ENCODE peak calls at places on chromosome 15, in five cellular contexts. Q is A549, E is IMR-90, M is H1, P is SK-N-SH. F is an unnamed sample.

GRCh38 chr15:48888836-48889235 is 10.9 kb downstream of the EID1 start:
- DNase-seq in Q (no peak), E (no peak), M (no peak), P (no peak), F (no peak)

GRCh38 chr15:71044006-71044405 is 71.3 kb upstream of the THSD4 start:
- DNase-seq in Q (no peak), E (peak), M (no peak), P (no peak), F (no peak)

GRCh38 chr15:50235794-50236193 is 29.7 kb downstream of the HDC start:
- DNase-seq in Q (no peak), E (peak), M (no peak), P (no peak), F (peak)

GRCh38 chr15:60573936-60574335 is 95.0 kb upstream of the ICE2 start:
- DNase-seq in Q (no peak), E (no peak), M (no peak), P (no peak), F (no peak)

GRCh38 chr15:33839540-33839939 is 128.8 kb upstream of the CHRM5 start:
- DNase-seq in Q (no peak), E (no peak), M (no peak), P (no peak), F (no peak)

GRCh38 chr15:32866486-32867312 is 148.9 kb downstream of the GREM1 start:
- DNase-seq in Q (peak), E (peak), M (no peak), P (no peak), F (no peak)

GRCh38 chr15:71003314-71003713 is 110.7 kb downstream of the LRRC49 start:
- DNase-seq in Q (no peak), E (peak), M (no peak), P (no peak), F (no peak)

GRCh38 chr15:21269121-21269520 is 171.2 kb downstream of the POTEB3 start:
- DNase-seq in Q (peak), E (no peak), M (no peak), P (no peak), F (no peak)

GRCh38 chr15:95822946-95823345 is 507.6 kb upstream of the NR2F2 start:
- DNase-seq in Q (no peak), E (no peak), M (no peak), P (no peak), F (no peak)

GRCh38 chr15:57100136-57100539 is 181.7 kb downstream of the TCF12 start:
- DNase-seq in Q (no peak), E (no peak), M (no peak), P (no peak), F (no peak)

GRCh38 chr15:74847462-74847861 is 4.5 kb upstream of the ULK3 start:
- DNase-seq in Q (no peak), E (no peak), M (no peak), P (no peak), F (no peak)

GRCh38 chr15:90998737-90999136 is 4.4 kb upstream of the PRC1 start:
- DNase-seq in Q (no peak), E (no peak), M (no peak), P (no peak), F (no peak)

GRCh38 chr15:77546050-77546501 is 86.6 kb downstream of the LINGO1 start:
- DNase-seq in Q (peak), E (peak), M (no peak), P (peak), F (peak)

GRCh38 chr15:41183580-41183979 is 47.0 kb downstream of the EXD1 start:
- DNase-seq in Q (no peak), E (peak), M (no peak), P (no peak), F (no peak)

GRCh38 chr15:43943511-43943910 is 116.7 kb downstream of the WDR76 start:
- DNase-seq in Q (no peak), E (peak), M (no peak), P (no peak), F (no peak)

GRCh38 chr15:63402498-63403253 is 21.0 kb upstream of the CA12 start:
- DNase-seq in Q (peak), E (peak), M (no peak), P (peak), F (peak)

GRCh38 chr15:70127288-70127746 is 29.6 kb upstream of the TLE3 start:
- DNase-seq in Q (peak), E (no peak), M (no peak), P (no peak), F (no peak)

GRCh38 chr15:96274698-96275097 is 55.8 kb upstream of the NR2F2 start:
- DNase-seq in Q (no peak), E (no peak), M (no peak), P (no peak), F (no peak)

GRCh38 chr15:64386291-64386690 is 1.3 kb upstream of the TRIP4 start:
- DNase-seq in Q (no peak), E (no peak), M (no peak), P (no peak), F (no peak)

GRCh38 chr15:58401991-58402649 is 29.7 kb upstream of the LIPC start:
- DNase-seq in Q (no peak), E (no peak), M (no peak), P (no peak), F (no peak)

GRCh38 chr15:36398212-36398611 is 181.2 kb upstream of the CDIN1 start:
- DNase-seq in Q (no peak), E (no peak), M (no peak), P (no peak), F (no peak)

GRCh38 chr15:75620043-75620775 is 5.3 kb downstream of the SNUPN start:
- DNase-seq in Q (no peak), E (peak), M (no peak), P (no peak), F (no peak)

GRCh38 chr15:65079580-65079979 is 3.0 kb downstream of the KBTBD13 start:
- DNase-seq in Q (no peak), E (no peak), M (no peak), P (no peak), F (no peak)

GRCh38 chr15:60799885-60800728 is 321.2 kb upstream of the ICE2 start:
- DNase-seq in Q (no peak), E (peak), M (no peak), P (peak), F (no peak)

GRCh38 chr15:93246266-93247242 is 157.5 kb upstream of the RGMA start:
- DNase-seq in Q (no peak), E (no peak), M (no peak), P (no peak), F (no peak)

GRCh38 chr15:88648357-88649214 is 9.8 kb downstream of the ISG20 start:
- DNase-seq in Q (no peak), E (peak), M (no peak), P (peak), F (no peak)

GRCh38 chr15:79641841-79642240 is 209.7 kb downstream of the MINAR1 start:
- DNase-seq in Q (no peak), E (no peak), M (no peak), P (no peak), F (no peak)

GRCh38 chr15:93854088-93854487 is 377.3 kb upstream of the MCTP2 start:
- DNase-seq in Q (no peak), E (no peak), M (no peak), P (no peak), F (no peak)

GRCh38 chr15:59177445-59177728 is 29.3 kb upstream of the LDHAL6B start:
- DNase-seq in Q (no peak), E (no peak), M (no peak), P (no peak), F (no peak)

GRCh38 chr15:77421370-77421700 is 647 bp downstream of the HMG20A start:
- DNase-seq in Q (peak), E (peak), M (no peak), P (peak), F (no peak)

GRCh38 chr15:74863239-74864056 is 9.7 kb downstream of the SCAMP2 start:
- DNase-seq in Q (no peak), E (peak), M (no peak), P (no peak), F (no peak)

GRCh38 chr15:98907921-98908490 is 99.6 kb downstream of the PGPEP1L start:
- DNase-seq in Q (no peak), E (no peak), M (no peak), P (no peak), F (no peak)

GRCh38 chr15:33157636-33158035 is 36.9 kb downstream of the FMN1 start:
- DNase-seq in Q (no peak), E (no peak), M (no peak), P (no peak), F (no peak)

GRCh38 chr15:32861741-32862140 is 143.9 kb downstream of the GREM1 start:
- DNase-seq in Q (no peak), E (peak), M (no peak), P (peak), F (no peak)

GRCh38 chr15:50562735-50563640 is 16.5 kb upstream of the USP50 start:
- DNase-seq in Q (no peak), E (peak), M (no peak), P (no peak), F (no peak)

GRCh38 chr15:85766007-85766831 is 28.5 kb downstream of the KLHL25 start:
- DNase-seq in Q (no peak), E (no peak), M (no peak), P (no peak), F (no peak)

GRCh38 chr15:58065445-58066041 is at the start of gene ALDH1A2:
- DNase-seq in Q (no peak), E (no peak), M (no peak), P (peak), F (peak)

GRCh38 chr15:87877114-87877810 is 379.3 kb downstream of the NTRK3 start:
- DNase-seq in Q (peak), E (peak), M (no peak), P (peak), F (no peak)

GRCh38 chr15:84606653-84607120 is 5.9 kb downstream of the ZSCAN2 start:
- DNase-seq in Q (peak), E (no peak), M (no peak), P (no peak), F (no peak)

DNA sequence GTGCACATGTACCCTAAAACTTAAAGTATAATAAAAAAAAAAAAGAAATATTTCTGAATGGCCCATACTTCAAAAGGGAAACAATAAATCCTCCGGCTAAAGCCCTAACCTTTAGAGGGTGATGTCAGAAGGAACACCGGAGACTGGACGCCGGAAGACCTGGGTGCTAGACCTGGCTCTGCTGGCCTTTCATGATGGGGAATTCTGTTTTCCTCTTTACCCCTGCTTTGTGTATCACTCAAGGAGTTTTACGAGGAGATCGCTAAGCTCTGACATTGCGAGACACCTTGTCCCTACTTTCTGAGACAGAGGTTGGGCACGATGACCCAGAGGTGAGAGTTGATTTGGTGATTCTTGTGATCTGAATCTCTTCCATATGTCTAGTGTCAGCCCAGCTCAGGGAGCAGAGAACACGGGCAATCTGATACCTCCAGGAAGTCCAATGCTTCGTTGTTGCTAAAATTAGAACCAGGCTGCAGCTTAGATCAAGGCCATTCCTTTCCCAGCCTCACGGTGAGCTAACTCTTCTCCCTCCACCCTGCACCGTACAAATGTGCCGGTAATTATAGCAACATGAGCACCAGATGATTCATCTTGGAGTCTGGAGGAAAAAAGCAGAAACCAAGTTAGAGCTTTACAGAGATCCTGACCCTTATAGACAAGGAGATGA is 42.0 kb upstream of the CFAP161 start:
- DNase-seq in Q (peak), E (peak), M (no peak), P (peak), F (peak)
- TF ChIP-seq RAD21 in Q (no peak), E (peak), M (no peak), P (no peak), F (no peak)

GRCh38 chr15:82538961-82539689 is 1.1 kb downstream of the RPS17 start:
- DNase-seq in Q (no peak), E (no peak), M (no peak), P (peak), F (peak)

GRCh38 chr15:82540055-82540983 is at the start of gene RPS17:
- DNase-seq in Q (peak), E (peak), M (peak), P (peak), F (peak)

GRCh38 chr15:82537351-82537908 is 2.8 kb downstream of the RPS17 start:
- DNase-seq in Q (no peak), E (no peak), M (no peak), P (no peak), F (no peak)

GRCh38 chr15:82540984-82541431 is 751 bp upstream of the RPS17 start:
- DNase-seq in Q (no peak), E (peak), M (no peak), P (peak), F (peak)

GRCh38 chr15:82539690-82540054 is 585 bp downstream of the RPS17 start:
- DNase-seq in Q (no peak), E (no peak), M (no peak), P (peak), F (peak)
- TF ChIP-seq USF2 in Q (no peak), E (no peak), M (no peak), P (no peak), F (no peak)

GRCh38 chr15:30927148-30927761 is 23.5 kb downstream of the FAN1 start:
- DNase-seq in Q (no peak), E (no peak), M (no peak), P (no peak), F (no peak)

GRCh38 chr15:30929982-30930381 is 26.3 kb downstream of the FAN1 start:
- DNase-seq in Q (no peak), E (no peak), M (no peak), P (no peak), F (no peak)

GRCh38 chr15:30930422-30930821 is 26.7 kb downstream of the FAN1 start:
- DNase-seq in Q (no peak), E (no peak), M (no peak), P (no peak), F (no peak)

GRCh38 chr15:30928076-30928475 is 24.4 kb downstream of the FAN1 start:
- DNase-seq in Q (no peak), E (peak), M (no peak), P (no peak), F (no peak)

DNA sequence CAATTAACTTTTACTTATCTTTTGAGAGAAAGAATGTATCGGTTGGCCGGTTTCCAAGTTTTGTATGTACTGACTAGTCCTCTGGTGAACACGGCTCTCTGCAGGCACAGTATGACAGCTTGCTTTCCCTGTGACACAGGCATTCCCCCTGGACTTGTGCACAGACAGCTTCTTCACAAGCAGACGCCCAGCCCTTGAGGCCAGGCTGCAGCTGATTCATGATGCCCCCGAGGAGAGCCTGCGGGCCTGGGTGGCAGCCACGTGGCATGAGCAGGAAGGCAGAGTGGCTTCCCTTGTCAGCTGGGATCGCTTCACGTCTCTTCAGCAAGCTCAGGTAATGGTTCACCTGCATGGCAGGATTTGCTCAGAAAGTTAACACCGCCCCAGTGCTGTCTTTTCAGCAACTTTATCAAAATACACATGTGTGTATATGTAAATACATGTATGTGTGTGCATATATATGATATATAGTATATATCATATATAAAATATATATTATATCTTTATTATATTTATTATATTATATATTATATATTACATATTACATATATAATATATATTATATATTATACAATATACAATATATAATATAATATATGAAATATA is 25.5 kb downstream of the FAN1 start:
- DNase-seq in Q (no peak), E (no peak), M (no peak), P (no peak), F (peak)
- TF ChIP-seq RAD21 in Q (no peak), E (no peak), M (no peak), P (no peak), F (no peak)

DNA sequence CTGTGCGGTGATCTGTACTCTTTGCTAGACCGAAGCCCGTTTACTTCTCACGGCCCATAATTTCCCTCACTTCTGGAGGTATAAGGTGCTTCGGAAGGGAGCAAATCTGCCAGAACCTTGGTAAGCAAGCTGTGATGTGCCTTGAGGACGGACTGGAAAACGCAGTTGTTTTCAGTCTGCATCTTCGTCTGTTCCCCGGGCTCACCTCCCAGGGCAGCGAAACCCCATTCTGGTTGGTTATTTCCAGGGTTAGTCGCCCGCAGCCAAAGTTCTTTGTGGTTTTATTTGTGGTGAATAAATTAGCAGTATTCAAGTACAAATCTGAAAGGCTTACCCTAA is 401 bp downstream of the RAMAC start:
- DNase-seq in Q (no peak), E (peak), M (no peak), P (no peak), F (no peak)
- TF ChIP-seq USF2 in Q (no peak), E (no peak), M (no peak), P (no peak), F (no peak)